ENCODE peak calls at places on chromosomes 12 and 14, in ten cellular contexts. G is endothelial cell of umbilical vein; L is astrocyte; E is SK-N-SH; Z is sigmoid colon; Y is effector memory CD4-positive, alpha-beta T cell; R is spleen; T is lower lobe of right lung; U is MM.1S; N is heart right ventricle. B is an unnamed sample. For H3K4me1, the result is how much of the 10 kb centered on the place peaks cover.

GRCh38 chr12:12823308-12823707 is 10.2 kb downstream of the DDX47 start:
- DNase-seq in E (no peak), G (peak), Z (no peak), N (no peak), T (no peak), R (no peak), Y (no peak), L (peak), U (no peak), B (peak)

GRCh38 chr12:122394626-122395194 is 27.8 kb downstream of the CLIP1 start:
- DNase-seq in Z (no peak), N (no peak), Y (no peak), L (no peak), G (no peak), R (no peak), U (no peak), T (no peak), E (peak), B (no peak)

GRCh38 chr12:91819132-91819447 is 326.6 kb downstream of the BTG1 start:
- DNase-seq in U (no peak), T (no peak), E (no peak), Y (no peak), R (no peak), G (no peak), L (no peak), Z (no peak), N (no peak), B (no peak)

GRCh38 chr14:104116544-104117340 is 21.6 kb upstream of the KIF26A start:
- DNase-seq in Y (no peak), R (peak), G (no peak), U (no peak), E (no peak), T (peak), Z (no peak), N (peak), L (no peak), B (no peak)

GRCh38 chr12:22969521-22969920 is 344.6 kb downstream of the ETNK1 start:
- DNase-seq in Z (no peak), N (no peak), L (peak), U (no peak), G (no peak), E (no peak), T (no peak), Y (no peak), R (no peak), B (no peak)

GRCh38 chr12:6069452-6070093 is 54.9 kb downstream of the VWF start:
- DNase-seq in Y (no peak), T (no peak), E (no peak), G (no peak), R (no peak), Z (no peak), N (no peak), L (peak), U (no peak), B (peak)

GRCh38 chr12:120652671-120653435 is 12.4 kb downstream of the CABP1 start:
- DNase-seq in R (no peak), T (peak), E (no peak), Z (no peak), U (no peak), L (no peak), Y (no peak), N (no peak), G (no peak), B (no peak)

GRCh38 chr14:61322799-61323290 is 1.5 kb downstream of the PRKCH start:
- DNase-seq in G (peak), U (no peak), Z (no peak), Y (peak), L (no peak), R (no peak), E (peak), T (peak), N (no peak), B (no peak)

GRCh38 chr14:94485944-94486841 is 10.2 kb upstream of the SERPINA9 start:
- DNase-seq in G (peak), L (peak), R (peak), U (no peak), N (peak), Z (peak), Y (peak), E (peak), T (peak), B (peak)

GRCh38 chr12:125340791-125341190 is 275.6 kb downstream of the AACS start:
- DNase-seq in L (peak), N (no peak), U (no peak), Z (no peak), R (no peak), E (no peak), Y (no peak), G (peak), T (no peak), B (no peak)

GRCh38 chr14:71142375-71143038 is 235.2 kb downstream of the PCNX1 start:
- DNase-seq in U (peak), R (no peak), N (no peak), T (no peak), L (peak), Y (no peak), Z (no peak), E (no peak), G (peak), B (no peak)

GRCh38 chr14:104950021-104950420 is 25.3 kb downstream of the PLD4 start:
- DNase-seq in Y (no peak), L (no peak), T (peak), U (no peak), G (no peak), R (peak), E (no peak), N (no peak), Z (no peak), B (no peak)

GRCh38 chr12:17489452-17489851 is 600.5 kb downstream of the RERGL start:
- DNase-seq in E (no peak), L (no peak), N (no peak), R (no peak), T (no peak), G (no peak), Y (no peak), U (no peak), Z (no peak), B (no peak)

GRCh38 chr14:104688755-104689619 is at the start of gene INF2:
- DNase-seq in R (peak), Z (no peak), L (no peak), N (peak), G (peak), Y (peak), U (no peak), E (peak), T (peak), B (no peak)

GRCh38 chr14:93231129-93231979 is 24.3 kb downstream of the UBR7 start:
- DNase-seq in Y (no peak), N (peak), R (no peak), Z (no peak), U (no peak), T (no peak), L (peak), G (peak), E (peak), B (no peak)

GRCh38 chr14:85187521-85187920 is 342.4 kb upstream of the FLRT2 start:
- DNase-seq in T (no peak), L (no peak), E (no peak), R (no peak), U (no peak), N (no peak), Z (no peak), Y (no peak), G (peak), B (no peak)

GRCh38 chr14:88005978-88006851 is 1.3 kb downstream of the GPR65 start:
- DNase-seq in E (no peak), L (peak), T (peak), Z (no peak), N (no peak), U (no peak), Y (peak), G (no peak), R (peak), B (no peak)

GRCh38 chr12:50467441-50467840 is 37.3 kb upstream of the DIP2B start:
- DNase-seq in T (no peak), Z (no peak), G (no peak), L (no peak), E (no peak), U (no peak), R (no peak), N (no peak), Y (no peak), B (no peak)

GRCh38 chr14:75013290-75013689 is 10.6 kb downstream of the EIF2B2 start:
- DNase-seq in T (no peak), Y (no peak), L (no peak), Z (no peak), U (no peak), G (no peak), E (no peak), R (no peak), N (peak), B (no peak)

GRCh38 chr12:68760806-68761441 is 14.9 kb downstream of the SLC35E3 start:
- DNase-seq in N (no peak), L (no peak), T (no peak), Z (no peak), U (no peak), G (no peak), R (peak), Y (no peak), E (no peak), B (peak)
- H3K4me1 ChIP-seq in N (under half), L (under half), T (under half), Z (under half), U (under half), G (under half), R (under half), Y (under half), E (under half), B (under half)

DNA sequence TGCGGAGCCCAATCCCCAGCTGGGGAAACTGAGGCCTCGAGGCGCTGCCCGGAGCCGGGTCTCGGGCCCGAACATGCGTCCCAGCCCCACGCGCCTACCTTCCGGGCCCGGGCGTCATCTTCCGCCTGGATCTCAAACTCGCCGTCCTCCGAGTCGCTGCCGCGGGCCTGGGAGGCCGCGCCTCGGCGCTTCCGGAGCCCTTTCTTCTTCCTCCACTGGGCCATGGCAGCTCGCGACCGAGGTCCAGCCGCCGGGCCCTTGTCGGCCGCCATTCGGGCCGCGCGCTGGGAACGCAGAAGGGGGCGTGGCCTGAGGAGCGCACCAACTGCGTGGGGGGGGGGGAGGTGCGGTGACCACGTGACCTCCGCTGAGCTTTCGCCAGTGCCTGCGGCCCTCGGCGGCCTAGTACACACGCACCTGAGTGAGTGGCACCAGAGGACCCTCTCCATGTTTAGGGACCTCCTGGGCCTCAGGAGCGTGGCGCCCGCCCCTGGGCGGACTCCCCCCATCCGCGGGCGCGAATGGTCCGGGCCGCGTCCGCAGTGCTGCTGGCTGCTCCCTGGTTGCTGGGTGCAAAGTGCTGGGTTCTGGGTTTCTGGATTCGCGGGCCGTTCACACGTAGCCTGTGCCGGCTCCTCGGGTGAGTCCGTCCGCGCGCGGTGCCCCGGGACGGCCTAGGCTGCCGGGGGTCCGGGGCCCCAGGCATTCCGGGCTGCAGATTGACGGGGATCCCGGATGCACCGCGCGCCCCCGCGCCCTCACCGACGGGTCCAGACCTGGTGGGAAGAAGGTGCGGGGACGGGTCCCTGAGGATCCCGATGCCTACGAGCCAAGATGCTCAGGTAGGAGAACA is at the start of the genes DDX54 and RITA1:
- DNase-seq in T (peak), Y (peak), G (peak), R (peak), L (peak), Z (peak), E (peak), U (peak), N (peak), B (peak)
- H3K4me1 ChIP-seq in T (under half), Y (under half), G (under half), R (under half), L (under half), Z (under half), E (under half), U (under half), N (under half), B (under half)

GRCh38 chr14:73760598-73761586 is 46.7 kb upstream of the PNMA1 start:
- DNase-seq in T (no peak), N (no peak), G (no peak), E (no peak), Y (no peak), U (peak), Z (peak), L (no peak), R (no peak), B (no peak)

GRCh38 chr14:73759183-73759713 is 45.1 kb upstream of the PNMA1 start:
- DNase-seq in N (peak), Y (peak), T (peak), L (peak), Z (peak), E (peak), U (peak), R (peak), G (peak), B (no peak)

GRCh38 chr14:73758392-73759182 is 44.4 kb upstream of the PNMA1 start:
- DNase-seq in R (peak), G (peak), Z (peak), L (peak), T (peak), E (peak), Y (peak), U (peak), N (peak), B (peak)

GRCh38 chr14:73761621-73762355 is 47.6 kb upstream of the PNMA1 start:
- DNase-seq in L (no peak), E (no peak), T (no peak), R (no peak), N (no peak), Z (peak), U (peak), G (no peak), Y (no peak), B (no peak)

DNA sequence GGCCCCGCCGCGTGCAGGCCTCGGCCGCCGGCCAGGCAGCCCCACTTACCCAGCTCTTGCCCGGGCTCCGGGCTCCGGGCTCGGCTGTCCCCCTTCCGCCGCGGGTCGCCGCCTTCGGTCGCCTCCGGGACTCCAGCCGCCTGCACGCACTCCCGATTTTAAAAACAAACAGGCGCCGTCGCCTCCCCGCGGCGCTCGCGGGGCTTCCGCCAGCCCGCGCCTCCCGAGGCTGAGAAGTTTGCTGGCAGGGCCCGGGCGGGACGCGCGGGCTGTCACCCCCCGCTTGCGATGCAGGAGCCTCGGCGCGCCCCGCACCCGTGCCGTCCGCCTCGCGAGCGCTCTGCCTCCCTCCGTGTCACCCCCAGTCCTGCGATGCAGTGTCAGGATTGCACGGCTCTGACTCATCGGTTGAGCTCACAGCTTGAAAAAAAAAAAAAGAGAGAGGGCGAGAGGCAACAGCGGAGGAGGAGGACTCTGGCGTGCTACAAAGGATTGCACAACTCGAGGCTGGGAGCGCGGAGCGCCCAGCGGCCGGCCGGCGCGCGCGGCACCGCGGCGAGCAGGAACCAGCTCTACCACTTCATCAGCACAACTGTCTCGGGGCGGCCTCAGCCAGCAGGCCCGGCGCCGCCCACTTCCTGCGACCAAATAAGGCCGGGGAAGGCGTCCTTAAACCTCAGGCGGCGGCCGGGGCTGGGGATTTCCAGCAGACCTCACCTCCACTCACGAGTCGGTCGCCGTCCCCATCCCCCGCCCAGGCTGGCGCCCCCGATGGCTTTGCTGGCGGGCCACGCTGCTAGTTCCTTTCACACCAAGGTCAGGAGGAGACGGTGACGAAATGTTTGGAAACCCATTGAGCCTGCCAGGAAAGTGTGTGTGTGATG is 45.8 kb upstream of the PNMA1 start:
- DNase-seq in Y (peak), Z (peak), G (peak), U (peak), T (peak), E (peak), L (peak), R (peak), N (peak), B (peak)
- H3K4me1 ChIP-seq in Y (half or more), Z (under half), G (half or more), U (under half), T (half or more), E (half or more), L (under half), R (half or more), N (half or more), B (half or more)

DNA sequence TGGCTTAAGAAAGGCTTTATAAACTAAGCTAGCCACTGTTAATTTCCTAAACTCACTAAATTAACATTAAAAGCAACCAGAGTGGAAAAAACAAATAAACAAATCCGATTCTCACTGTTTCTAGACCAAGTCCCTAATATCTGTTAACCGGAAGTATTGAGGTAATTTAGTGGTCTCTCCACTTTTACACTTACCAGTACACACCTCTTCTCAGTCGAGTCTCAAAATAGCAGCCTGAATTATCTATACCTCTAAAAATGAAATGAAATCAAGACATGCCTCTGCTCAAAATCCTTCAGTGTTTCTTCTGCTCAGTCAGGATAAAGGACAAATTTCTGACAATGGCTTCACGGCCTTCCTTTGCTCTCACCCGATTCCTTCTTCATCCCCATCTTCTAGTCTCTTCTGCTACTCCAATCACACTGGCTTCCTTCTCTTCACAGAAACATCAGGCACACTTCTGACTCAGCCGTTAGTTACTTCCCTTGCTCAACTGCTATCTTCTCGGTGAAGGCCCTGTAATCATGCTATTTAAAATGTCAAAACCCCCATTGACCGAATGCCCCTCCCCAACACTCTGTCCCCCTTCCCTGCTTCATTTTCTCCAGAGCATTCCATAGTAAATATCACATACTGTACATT is 161.3 kb downstream of the KITLG start:
- DNase-seq in Z (no peak), L (peak), R (no peak), N (no peak), E (no peak), Y (no peak), G (no peak), T (no peak), U (no peak), B (no peak)
- H3K4me1 ChIP-seq in Z (under half), L (under half), R (under half), N (under half), E (under half), Y (under half), G (under half), T (under half), U (under half), B (under half)

GRCh38 chr12:109724321-109724892 is 10.8 kb downstream of the FAM222A start:
- DNase-seq in L (no peak), U (no peak), R (no peak), T (no peak), G (no peak), Y (no peak), E (no peak), N (no peak), Z (no peak), B (no peak)
- H3K4me1 ChIP-seq in L (under half), U (under half), R (under half), T (under half), G (under half), Y (under half), E (half or more), N (under half), Z (under half), B (under half)

GRCh38 chr14:22542360-22542759 is 46.7 kb downstream of the DAD1 start:
- DNase-seq in L (no peak), T (no peak), Y (no peak), N (no peak), U (no peak), G (no peak), R (no peak), Z (no peak), E (no peak), B (no peak)

GRCh38 chr14:22540811-22541360 is 48.1 kb downstream of the DAD1 start:
- DNase-seq in U (no peak), Z (no peak), E (no peak), Y (no peak), R (no peak), T (no peak), L (no peak), N (no peak), G (no peak), B (no peak)

GRCh38 chr14:22540286-22540685 is 48.7 kb downstream of the DAD1 start:
- DNase-seq in L (no peak), G (no peak), N (no peak), E (no peak), R (no peak), T (no peak), U (no peak), Z (no peak), Y (no peak), B (no peak)

GRCh38 chr14:22539831-22540230 is 49.2 kb downstream of the DAD1 start:
- DNase-seq in Z (no peak), L (no peak), Y (no peak), T (no peak), N (no peak), E (no peak), G (no peak), R (no peak), U (no peak), B (no peak)

GRCh38 chr14:22541721-22542120 is 47.3 kb downstream of the DAD1 start:
- DNase-seq in Z (no peak), T (no peak), L (no peak), N (no peak), E (no peak), Y (no peak), G (no peak), R (no peak), U (no peak), B (no peak)
- H3K4me1 ChIP-seq in Z (under half), T (under half), L (under half), N (under half), E (under half), Y (half or more), G (under half), R (half or more), U (under half), B (under half)

B was measured in SJSA1.